ENCODE peak calls at places on chromosomes 4 and X, in ten cellular contexts. N, W, T, B, U, R, I, Y, E and G are unnamed samples.
A peak's percentile ranks its signal among the peaks of the same experiment; 100 is the strongest.

GRCh38 chrX:43961699-43962098 is 11.5 kb downstream of the NDP start:
- DNase-seq in R (no peak), E (no peak), T (no peak), N (no peak), W (no peak), I (no peak), U (no peak), Y (no peak), B (no peak), G (peak; percentile 4)

GRCh38 chrX:103101280-103102042 is 8.5 kb upstream of the NXF3 start:
- DNase-seq in Y (no peak), I (no peak), W (no peak), R (no peak), U (no peak), B (peak; percentile 12), E (no peak), T (no peak), N (no peak), G (no peak)

GRCh38 chrX:98501441-98501840 is 1617.7 kb downstream of the RPA4 start:
- DNase-seq in I (no peak), N (no peak), B (no peak), W (no peak), R (no peak), Y (no peak), U (no peak), T (no peak), E (no peak), G (no peak)

GRCh38 chr4:11497972-11498371 is 69.3 kb upstream of the HS3ST1 start:
- DNase-seq in I (no peak), N (no peak), B (no peak), T (no peak), Y (no peak), R (no peak), W (no peak), U (no peak), E (no peak), G (no peak)

GRCh38 chr4:152943673-152944072 is 7.5 kb downstream of the FHDC1 start:
- DNase-seq in W (no peak), B (no peak), T (no peak), E (no peak), I (no peak), R (no peak), Y (no peak), U (peak; percentile 74), N (no peak), G (no peak)

GRCh38 chr4:121740796-121741409 is 24.1 kb downstream of the SMIM43 start:
- DNase-seq in R (no peak), W (no peak), U (no peak), E (no peak), Y (no peak), T (no peak), B (no peak), N (no peak), I (no peak), G (no peak)

GRCh38 chrX:46561931-46562721 is 11.4 kb upstream of the CHST7 start:
- DNase-seq in I (no peak), B (no peak), U (no peak), W (peak; percentile 28), Y (peak; percentile 58), T (no peak), R (no peak), N (no peak), E (no peak), G (peak; percentile 76)

GRCh38 chr4:26490980-26491284 is 648 bp upstream of the CCKAR start:
- DNase-seq in R (no peak), B (no peak), W (no peak), U (no peak), E (no peak), Y (no peak), I (no peak), N (no peak), T (no peak), G (no peak)

GRCh38 chr4:27084685-27085356 is 224.2 kb downstream of the STIM2 start:
- DNase-seq in N (peak; percentile 50), I (no peak), Y (no peak), T (no peak), W (no peak), U (no peak), B (peak; percentile 20), E (no peak), R (no peak), G (no peak)